ENCODE peak calls at places on chromosomes 12 and 14, in five cellular contexts. T is SK-N-SH, S is IMR-90, J is HepG2, R is GM12878. O is an unnamed sample.

GRCh38 chr12:46218509-46219095 is 50.2 kb downstream of the SLC38A1 start:
- DNase-seq in T (no peak), S (no peak), J (no peak), R (no peak), O (no peak)

GRCh38 chr14:32068708-32069107 is 8.4 kb upstream of the ARHGAP5 start:
- DNase-seq in T (no peak), S (no peak), J (no peak), R (no peak), O (no peak)

GRCh38 chr14:96052541-96053105 is 13.5 kb downstream of the C14orf132 start:
- DNase-seq in T (no peak), S (peak), J (no peak), R (no peak), O (no peak)

GRCh38 chr14:29521526-29522137 is 406.0 kb downstream of the PRKD1 start:
- DNase-seq in T (no peak), S (peak), J (no peak), R (no peak), O (peak)

GRCh38 chr12:107853479-107853878 is 79.0 kb downstream of the ASCL4 start:
- DNase-seq in T (no peak), S (no peak), J (no peak), R (no peak), O (no peak)

GRCh38 chr14:58749066-58749669 is 111.4 kb downstream of the DACT1 start:
- DNase-seq in T (no peak), S (peak), J (peak), R (peak), O (peak)

GRCh38 chr14:67623114-67623513 is 3.4 kb downstream of the ARG2 start:
- DNase-seq in T (no peak), S (no peak), J (peak), R (no peak), O (no peak)

GRCh38 chr14:36455241-36455627 is 64.8 kb downstream of the NKX2-1 start:
- DNase-seq in T (no peak), S (no peak), J (no peak), R (no peak), O (no peak)

GRCh38 chr12:111428728-111429175 is 23.0 kb downstream of the SH2B3 start:
- DNase-seq in T (no peak), S (no peak), J (no peak), R (no peak), O (no peak)

GRCh38 chr12:117342682-117343081 is 18.7 kb downstream of the NOS1 start:
- DNase-seq in T (no peak), S (no peak), J (no peak), R (no peak), O (no peak)

GRCh38 chr14:35398095-35398584 is 6.4 kb downstream of the NFKBIA start:
- DNase-seq in T (no peak), S (no peak), J (no peak), R (no peak), O (no peak)

GRCh38 chr12:1927751-1928351 is 9.4 kb upstream of the CACNA2D4 start:
- DNase-seq in T (peak), S (no peak), J (no peak), R (no peak), O (no peak)
- TF ChIP-seq MXI1 in T (no peak), S (no peak), J (no peak), R (no peak), O (no peak)

GRCh38 chr12:120439646-120440247 is 1.8 kb downstream of the COX6A1 start:
- DNase-seq in T (peak), S (peak), J (peak), R (peak), O (peak)
- TF ChIP-seq MXI1 in T (no peak), S (no peak), J (no peak), R (no peak), O (no peak)

DNA sequence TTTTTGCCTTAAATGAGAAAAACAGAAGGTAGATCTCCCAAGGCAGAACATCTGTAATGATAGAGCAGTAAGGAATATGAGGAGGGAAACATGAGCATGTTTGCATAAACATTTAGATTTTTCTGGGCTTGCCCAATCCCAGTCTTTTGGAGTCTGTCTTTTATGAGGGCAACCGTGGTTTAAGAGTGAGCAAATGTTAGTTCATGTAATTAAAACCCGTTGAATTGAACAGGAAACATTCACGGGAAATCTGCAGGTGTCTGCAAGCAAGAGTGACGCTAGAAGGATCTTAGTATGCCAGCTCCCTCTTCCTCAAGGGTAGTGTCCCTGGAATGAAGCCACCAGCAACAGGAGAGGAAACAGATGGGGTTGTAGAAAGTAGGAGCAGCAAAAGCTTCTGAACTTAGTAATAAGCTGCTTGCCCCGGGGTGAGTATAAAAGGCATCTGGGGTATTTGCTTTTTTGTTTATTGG is 79.4 kb downstream of the ARF6 start:
- DNase-seq in T (no peak), S (peak), J (no peak), R (no peak), O (no peak)
- TF ChIP-seq MXI1 in T (no peak), S (no peak), J (no peak), R (no peak), O (no peak)

DNA sequence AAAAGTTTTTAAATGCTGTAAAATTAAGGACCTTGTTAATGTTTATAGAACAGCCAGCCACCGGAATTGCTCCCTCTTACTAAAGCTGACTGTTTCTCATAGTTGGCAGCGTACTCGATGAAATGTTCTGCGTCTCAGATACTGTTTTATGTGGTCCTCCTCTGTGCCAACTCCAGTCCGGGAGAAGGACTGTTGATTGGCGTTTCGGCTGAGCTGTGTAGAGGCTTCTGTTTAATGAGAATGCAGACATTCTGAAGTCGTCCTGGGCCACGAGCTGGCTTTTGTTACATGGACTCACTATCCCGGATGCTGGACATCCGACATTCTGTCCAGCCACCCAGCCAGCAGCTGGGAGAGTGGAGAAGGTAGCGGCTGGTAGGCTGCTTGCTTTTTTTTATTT is 75.4 kb downstream of the WDR20 start:
- DNase-seq in T (no peak), S (peak), J (no peak), R (no peak), O (no peak)
- TF ChIP-seq MXI1 in T (no peak), S (no peak), J (no peak), R (no peak), O (no peak)

GRCh38 chr14:104389326-104390220 is 190.0 kb upstream of the C14orf180 start:
- DNase-seq in T (peak), S (no peak), J (no peak), R (no peak), O (no peak)

GRCh38 chr14:104388631-104389325 is 190.8 kb upstream of the C14orf180 start:
- DNase-seq in T (peak), S (no peak), J (no peak), R (no peak), O (no peak)

GRCh38 chr14:104387000-104387384 is 192.6 kb upstream of the C14orf180 start:
- DNase-seq in T (peak), S (no peak), J (no peak), R (no peak), O (no peak)

GRCh38 chr14:104387385-104388010 is 192.1 kb upstream of the C14orf180 start:
- DNase-seq in T (no peak), S (no peak), J (no peak), R (no peak), O (no peak)

DNA sequence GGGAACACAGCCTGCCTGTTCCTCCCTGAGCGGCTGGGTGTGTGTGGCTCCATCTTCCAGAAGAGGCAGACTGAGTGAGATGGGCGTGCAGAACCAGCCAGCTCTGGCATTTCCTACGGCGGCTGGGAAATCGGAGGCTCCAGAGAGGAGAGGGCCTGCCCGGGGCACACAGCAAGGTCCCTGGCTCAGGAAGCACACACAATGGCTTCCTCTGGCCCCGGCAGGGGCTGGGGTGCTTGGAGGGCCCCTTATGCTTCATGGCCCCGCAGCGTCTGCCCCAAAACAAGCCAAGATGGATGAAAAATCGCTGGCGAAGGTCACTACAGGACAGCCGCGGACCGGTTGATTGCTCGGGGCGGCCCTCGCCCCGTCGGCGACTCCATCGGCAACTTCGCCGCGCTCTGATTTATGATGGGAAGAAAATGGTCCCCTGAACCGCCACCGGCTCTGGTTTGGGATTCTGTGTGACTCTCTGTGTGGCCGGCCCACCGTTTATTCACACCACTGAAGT is 191.5 kb upstream of the C14orf180 start:
- DNase-seq in T (no peak), S (no peak), J (no peak), R (no peak), O (no peak)
- TF ChIP-seq MXI1 in T (no peak), S (no peak), J (no peak), R (no peak), O (no peak)

GRCh38 chr14:101588286-101588975 is 27.1 kb downstream of the DIO3 start:
- DNase-seq in T (peak), S (no peak), J (no peak), R (no peak), O (no peak)

GRCh38 chr14:101589486-101590015 is 28.3 kb downstream of the DIO3 start:
- DNase-seq in T (peak), S (no peak), J (no peak), R (no peak), O (no peak)

GRCh38 chr14:101586531-101587402 is 25.5 kb downstream of the DIO3 start:
- DNase-seq in T (no peak), S (no peak), J (no peak), R (no peak), O (no peak)

GRCh38 chr14:101588990-101589389 is 27.7 kb downstream of the DIO3 start:
- DNase-seq in T (peak), S (no peak), J (peak), R (no peak), O (no peak)

GRCh38 chr14:101587403-101587998 is 26.2 kb downstream of the DIO3 start:
- DNase-seq in T (no peak), S (no peak), J (no peak), R (no peak), O (no peak)
- TF ChIP-seq MXI1 in T (no peak), S (no peak), J (no peak), R (no peak), O (no peak)

DNA sequence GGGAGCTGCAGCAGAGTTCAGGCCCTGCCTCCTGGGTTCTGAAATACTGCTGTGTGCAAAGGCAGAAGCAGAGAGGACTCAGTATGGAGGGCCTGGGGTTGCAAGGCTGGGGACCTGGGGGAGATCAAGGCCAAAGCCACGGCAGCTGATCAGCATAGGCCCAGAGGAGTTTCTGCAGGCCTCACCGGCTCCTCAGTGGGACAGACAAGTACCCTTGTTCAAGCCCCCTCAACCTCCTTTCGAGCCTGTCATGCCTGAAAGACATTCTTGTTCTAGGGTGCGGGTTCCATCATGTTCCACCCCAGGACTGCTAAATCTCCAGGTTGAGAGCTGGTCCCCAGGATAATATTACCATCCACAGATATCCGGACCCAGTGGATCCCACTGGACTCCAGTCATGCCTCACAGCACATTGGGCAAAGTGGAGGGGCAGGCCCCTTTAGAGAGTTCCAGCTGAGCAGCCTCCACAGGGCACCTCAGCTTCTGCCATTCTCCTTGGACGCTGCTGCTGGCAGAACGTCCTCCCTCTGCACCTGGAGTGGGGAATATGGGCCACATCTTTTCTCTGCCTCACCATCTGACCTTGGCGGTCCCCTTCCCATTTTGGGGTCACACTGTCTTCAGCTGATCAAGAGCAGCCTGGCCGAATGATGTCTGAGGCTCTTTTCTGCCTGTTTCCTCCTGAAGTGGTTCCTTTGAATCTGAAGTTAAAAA is 137.5 kb downstream of the BCL11B start:
- DNase-seq in T (peak), S (no peak), J (no peak), R (no peak), O (no peak)
- TF ChIP-seq MXI1 in T (no peak), S (no peak), J (no peak), R (no peak), O (no peak)

GRCh38 chr12:42935756-42936155 is 346.2 kb upstream of the PRICKLE1 start:
- DNase-seq in T (no peak), S (peak), J (no peak), R (no peak), O (no peak)
- TF ChIP-seq MXI1 in T (no peak), S (no peak), J (no peak), R (no peak), O (no peak)

DNA sequence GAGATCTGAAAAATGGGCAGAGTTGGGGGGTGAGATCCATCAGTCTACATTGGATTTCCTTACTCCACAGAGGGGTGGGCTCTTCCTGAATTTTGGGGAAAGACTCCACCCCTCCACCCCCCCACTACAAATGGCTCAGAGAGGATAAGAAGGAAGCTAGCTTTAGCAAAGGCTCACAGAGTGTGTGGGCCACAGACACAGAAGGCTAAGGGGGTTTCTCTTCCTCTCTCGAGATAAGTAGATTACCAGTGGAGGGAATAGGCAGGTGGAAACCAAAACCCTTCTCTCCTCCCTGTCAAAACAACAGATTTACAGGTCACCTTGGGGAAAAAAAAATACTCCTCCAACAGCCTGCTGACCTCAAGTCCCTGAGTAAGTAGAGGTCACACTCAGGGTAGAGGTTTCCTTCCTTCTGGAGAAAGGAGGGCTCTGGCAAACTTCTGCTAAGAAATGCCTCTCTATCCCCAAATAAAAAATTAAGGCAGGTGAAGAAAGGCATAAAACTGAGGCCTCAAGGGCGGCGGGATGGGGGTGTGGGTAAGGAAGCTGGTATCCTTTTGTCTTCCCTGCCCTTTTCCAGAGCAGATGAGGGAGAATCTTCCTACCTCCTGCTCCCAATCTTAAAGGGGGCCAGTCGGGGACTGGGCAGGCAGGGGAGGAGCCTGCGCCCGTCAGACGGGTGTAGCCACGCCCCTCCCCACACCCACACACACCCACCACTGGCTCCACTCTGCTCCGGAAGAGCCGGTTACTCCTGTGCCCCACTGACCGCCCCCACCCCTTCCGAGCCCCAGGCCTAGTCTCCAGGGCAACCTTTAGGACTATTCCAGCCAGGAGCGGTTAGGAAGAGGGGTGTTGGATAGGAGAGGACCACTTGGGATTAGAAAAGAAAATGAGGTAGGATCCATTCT is 1.9 kb upstream of the BAZ2A start:
- DNase-seq in T (peak), S (peak), J (peak), R (no peak), O (peak)
- TF ChIP-seq MXI1 in T (peak), S (no peak), J (no peak), R (no peak), O (no peak)

DNA sequence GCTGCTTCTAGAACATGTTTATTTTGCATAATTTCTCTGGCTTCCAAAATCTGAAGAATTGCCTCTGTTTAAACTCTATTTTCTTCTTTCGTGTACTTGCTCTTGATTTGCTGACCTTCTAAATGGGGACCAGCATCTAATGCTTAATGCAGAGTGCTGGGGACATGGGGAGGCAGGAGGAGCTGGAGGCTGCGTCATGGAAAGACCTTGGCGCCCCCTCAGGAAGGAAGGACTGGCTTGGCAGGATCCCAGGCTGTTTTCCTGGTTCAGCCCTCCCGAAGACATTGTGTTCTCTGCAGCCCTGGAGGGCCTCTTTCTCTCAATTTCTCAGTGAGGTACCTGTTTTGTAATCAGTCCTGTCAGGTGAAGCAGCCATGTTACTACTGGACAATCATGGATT is 5.5 kb downstream of the PRKCH start:
- DNase-seq in T (peak), S (no peak), J (no peak), R (no peak), O (no peak)
- TF ChIP-seq MXI1 in T (no peak), S (no peak), J (no peak), R (no peak), O (no peak)

O was measured in K562.